ENCODE peak calls at places on chromosomes 2 and 18, in six cellular contexts. C, K, Z, N, S and H are unnamed samples.
A peak's percentile ranks its signal among the peaks of the same experiment; 100 is the strongest.

GRCh38 chr18:55038162-55038561 is 78.9 kb upstream of the CCDC68 start:
- DNase-seq in N (no peak), C (no peak), K (peak; percentile 19), Z (no peak), S (no peak), H (peak; percentile 23)

GRCh38 chr18:34357944-34358580 is 133.3 kb upstream of the NOL4 start:
- DNase-seq in N (no peak), K (no peak), S (no peak), Z (no peak), C (no peak), H (no peak)

GRCh38 chr2:2793514-2793913 is 462.4 kb upstream of the MYT1L start:
- DNase-seq in S (no peak), C (no peak), Z (no peak), K (no peak), N (no peak), H (no peak)

GRCh38 chr2:40127890-40128548 is 323.9 kb downstream of the SLC8A1 start:
- DNase-seq in Z (no peak), S (no peak), C (no peak), K (peak; percentile 97), N (no peak), H (no peak)

GRCh38 chr2:233849607-233850271 is 4.6 kb downstream of the HJURP start:
- DNase-seq in K (no peak), S (no peak), C (no peak), N (no peak), Z (no peak), H (no peak)

GRCh38 chr2:136246086-136246669 is 128.2 kb upstream of the CXCR4 start:
- DNase-seq in K (peak; percentile 4), S (peak; percentile 58), N (no peak), Z (peak; percentile 35), C (peak; percentile 58), H (peak; percentile 60)

GRCh38 chr2:156947261-156947660 is 310.2 kb upstream of the GALNT5 start:
- DNase-seq in C (no peak), N (no peak), Z (no peak), K (peak; percentile 60), S (no peak), H (no peak)

GRCh38 chr18:57885931-57886330 is 82.8 kb upstream of the ATP8B1 start:
- DNase-seq in S (no peak), K (no peak), Z (no peak), C (no peak), N (no peak), H (no peak)

GRCh38 chr2:190554357-190555006 is 20.0 kb upstream of the NEMP2 start:
- DNase-seq in K (no peak), Z (no peak), N (no peak), C (peak; percentile 60), S (no peak), H (no peak)

GRCh38 chr2:174779361-174779928 is 15.2 kb upstream of the CHRNA1 start:
- DNase-seq in Z (no peak), N (no peak), K (peak; percentile 80), S (no peak), C (no peak), H (peak; percentile 47)

GRCh38 chr18:75638223-75638596 is 210.7 kb upstream of the SMIM21 start:
- DNase-seq in S (no peak), Z (no peak), C (no peak), K (peak; percentile 80), N (no peak), H (peak; percentile 33)

GRCh38 chr2:16744521-16744920 is 78.9 kb upstream of the CYRIA start:
- DNase-seq in S (no peak), Z (no peak), K (no peak), C (no peak), N (no peak), H (no peak)

GRCh38 chr2:176088048-176088936 is 4.2 kb upstream of the HOXD13 start:
- DNase-seq in N (no peak), Z (peak; percentile 35), C (peak; percentile 85), K (peak; percentile 23), S (peak; percentile 80), H (peak; percentile 47)

GRCh38 chr2:75375646-75376582 is 176.6 kb upstream of the TACR1 start:
- DNase-seq in S (no peak), K (peak; percentile 19), Z (no peak), C (no peak), N (no peak), H (no peak)

GRCh38 chr2:64322433-64322832 is 131.5 kb upstream of the LGALSL start:
- DNase-seq in Z (no peak), K (no peak), N (no peak), C (no peak), S (peak; percentile 44), H (no peak)

GRCh38 chr2:189060096-189060642 is 86.0 kb downstream of the COL3A1 start:
- DNase-seq in N (no peak), Z (no peak), S (no peak), K (peak; percentile 74), C (no peak), H (no peak)

GRCh38 chr2:161166538-161167409 is 6.5 kb downstream of the TANK start:
- DNase-seq in K (peak; percentile 35), Z (no peak), S (no peak), N (no peak), C (no peak), H (no peak)

GRCh38 chr2:143261986-143262784 is 133.0 kb downstream of the ARHGAP15 start:
- DNase-seq in K (peak; percentile 27), N (no peak), C (no peak), Z (no peak), S (no peak), H (no peak)

GRCh38 chr2:15311201-15311882 is 249.8 kb downstream of the NBAS start:
- DNase-seq in Z (no peak), K (no peak), N (no peak), S (no peak), C (no peak), H (peak; percentile 18)

GRCh38 chr2:104473568-104473967 is 380.3 kb upstream of the POU3F3 start:
- DNase-seq in Z (no peak), S (no peak), C (no peak), N (peak; percentile 31), K (no peak), H (no peak)

GRCh38 chr2:224751996-224752698 is 36.0 kb upstream of the CCDC195 start:
- DNase-seq in C (no peak), Z (no peak), K (no peak), N (no peak), S (no peak), H (no peak)

GRCh38 chr2:198456418-198456817 is 652.0 kb downstream of the PLCL1 start:
- DNase-seq in N (no peak), C (no peak), Z (no peak), K (peak; percentile 15), S (no peak), H (no peak)

GRCh38 chr2:111702809-111703196 is 181.2 kb downstream of the ANAPC1 start:
- DNase-seq in Z (no peak), K (no peak), S (no peak), C (no peak), N (no peak), H (no peak)
- H2AFZ ChIP-seq in Z (peak overlapping the region; percentile 0), K (no peak overlapping the region), S (peak overlapping the region; percentile 8), C (no peak overlapping the region), N (peak overlapping the region; percentile 85), H (no peak overlapping the region)

DNA sequence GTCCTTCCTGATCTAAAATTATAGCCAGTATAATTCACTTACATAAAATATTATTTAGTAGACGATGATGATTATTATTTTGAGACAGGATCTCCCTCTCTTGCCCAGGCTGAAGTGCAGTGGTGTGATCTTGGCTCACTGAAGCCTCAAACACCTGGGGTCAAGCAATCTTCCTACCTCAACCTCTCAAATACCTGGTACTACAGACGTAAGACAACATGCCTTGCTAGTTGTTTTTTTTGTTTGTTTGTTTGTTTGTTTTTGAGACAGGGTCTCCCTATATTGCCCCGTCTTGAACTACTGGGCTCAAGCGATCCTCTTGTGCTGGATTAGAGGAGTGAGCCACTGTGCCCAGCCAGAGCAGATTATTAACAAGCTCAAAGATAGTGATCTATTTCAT is 399.1 kb upstream of the ZNF804A start:
- DNase-seq in Z (no peak), C (no peak), K (no peak), N (no peak), S (no peak), H (no peak)
- H3K18ac ChIP-seq in Z (no peak overlapping the region), C (no peak overlapping the region), K (no peak overlapping the region), N (no peak overlapping the region), S (no peak overlapping the region), H (no peak overlapping the region)

GRCh38 chr18:63213936-63214671 is 105.5 kb downstream of the BCL2 start:
- DNase-seq in C (no peak), Z (no peak), K (no peak), N (no peak), S (no peak), H (no peak)

GRCh38 chr18:63216911-63217311 is 102.7 kb downstream of the BCL2 start:
- DNase-seq in C (no peak), S (no peak), N (no peak), Z (no peak), K (no peak), H (peak; percentile 16)

GRCh38 chr18:63216497-63216896 is 103.1 kb downstream of the BCL2 start:
- DNase-seq in K (no peak), N (no peak), S (no peak), C (no peak), Z (no peak), H (no peak)

GRCh38 chr18:63210531-63210930 is 109.0 kb downstream of the BCL2 start:
- DNase-seq in Z (no peak), C (no peak), K (no peak), S (no peak), N (no peak), H (no peak)

DNA sequence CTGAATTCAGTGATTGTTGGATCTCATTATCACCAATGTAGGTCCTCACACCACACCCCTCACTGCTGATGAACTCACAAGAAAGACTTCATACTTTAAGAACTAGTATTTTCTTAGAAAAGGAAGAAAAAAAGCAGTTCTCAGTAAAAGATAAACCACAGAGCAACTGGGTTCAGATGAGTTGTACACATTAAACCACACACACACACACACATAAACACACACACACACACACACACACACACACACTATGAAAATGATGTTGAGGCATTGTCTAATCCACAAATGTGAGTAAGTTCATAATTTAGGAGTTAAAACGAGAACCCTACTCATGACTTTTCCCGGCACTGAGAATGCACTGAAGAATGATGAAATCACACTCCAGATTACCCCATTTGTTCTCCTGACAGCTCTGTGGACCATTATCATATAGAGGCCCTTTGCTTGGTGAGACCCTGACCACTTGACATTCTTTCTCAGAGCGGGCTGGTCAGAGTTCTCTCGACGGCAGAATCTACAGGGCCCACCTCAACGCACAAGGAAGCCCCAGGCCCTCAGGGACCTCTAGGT is 106.2 kb downstream of the BCL2 start:
- DNase-seq in K (no peak), S (no peak), N (no peak), C (no peak), Z (no peak), H (peak; percentile 13)
- H2AFZ ChIP-seq in K (no peak overlapping the region), S (no peak overlapping the region), N (no peak overlapping the region), C (no peak overlapping the region), Z (no peak overlapping the region), H (no peak overlapping the region)

GRCh38 chr2:116162395-116162794 is 1652.1 kb upstream of the DDX18 start:
- DNase-seq in C (no peak), Z (no peak), N (no peak), S (no peak), K (no peak), H (no peak)

DNA sequence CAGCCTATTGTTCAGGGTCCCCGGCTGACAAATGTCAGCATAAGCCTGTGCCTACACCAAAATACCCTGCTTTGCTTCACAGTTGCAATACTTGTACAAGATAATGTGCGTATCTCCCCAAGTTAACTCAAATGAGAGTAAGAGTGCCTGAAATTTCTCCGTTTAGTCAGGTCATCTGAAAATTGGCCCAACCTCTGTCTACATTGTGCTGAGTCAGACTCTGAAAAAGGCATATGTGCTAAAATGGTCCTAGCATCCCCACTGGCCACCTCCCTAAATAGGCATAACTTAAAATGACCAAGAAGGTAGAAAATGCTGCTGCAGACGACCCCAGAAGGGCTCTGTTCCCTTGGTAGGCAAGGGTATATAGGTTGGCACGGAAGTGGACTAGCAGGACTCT is 1653.8 kb upstream of the DDX18 start:
- DNase-seq in C (no peak), N (no peak), K (no peak), Z (no peak), S (no peak), H (no peak)
- H3K18ac ChIP-seq in C (no peak overlapping the region), N (no peak overlapping the region), K (no peak overlapping the region), Z (no peak overlapping the region), S (no peak overlapping the region), H (no peak overlapping the region)